ENCODE peak calls at places on chromosomes 1 and 21, in six cellular contexts. X is cardiac septum, O is gastrocnemius medialis, R is Daoy, H is A172, M is kidney tubule cell. L is an unnamed sample.

GRCh38 chr1:116259665-116260064 is 113.4 kb upstream of the ATP1A1 start:
- DNase-seq in X (no peak), O (no peak), R (no peak), H (no peak), M (peak), L (no peak)

GRCh38 chr1:2951856-2952255 is 69.4 kb upstream of the ACTRT2 start:
- DNase-seq in X (no peak), O (no peak), R (no peak), H (no peak), M (no peak), L (no peak)

GRCh38 chr1:78355646-78356045 is 135.1 kb upstream of the PTGFR start:
- DNase-seq in X (no peak), O (no peak), R (no peak), H (no peak), M (no peak), L (no peak)

GRCh38 chr1:19028110-19028509 is 71.6 kb upstream of the IFFO2 start:
- DNase-seq in X (no peak), O (no peak), R (no peak), H (no peak), M (peak), L (no peak)

GRCh38 chr1:224736619-224737352 is 120.7 kb downstream of the CNIH3 start:
- DNase-seq in X (no peak), O (peak), R (peak), H (no peak), M (no peak), L (peak)

GRCh38 chr1:230747886-230748800 is 955 bp downstream of the CAPN9 start:
- DNase-seq in X (no peak), O (no peak), R (no peak), H (no peak), M (no peak), L (no peak)

GRCh38 chr1:67342002-67342890 is 34.6 kb downstream of the IL12RB2 start:
- DNase-seq in X (no peak), O (no peak), R (no peak), H (no peak), M (no peak), L (no peak)

GRCh38 chr1:248521856-248522255 is 14.0 kb downstream of the OR2G6 start:
- DNase-seq in X (no peak), O (no peak), R (no peak), H (no peak), M (no peak), L (no peak)

GRCh38 chr1:35191429-35192055 is 1.4 kb downstream of the SFPQ start:
- DNase-seq in X (no peak), O (no peak), R (no peak), H (no peak), M (no peak), L (no peak)

GRCh38 chr1:73980324-73981040 is 217.5 kb downstream of the LRRIQ3 start:
- DNase-seq in X (no peak), O (no peak), R (no peak), H (peak), M (peak), L (no peak)

GRCh38 chr1:58928514-58928913 is 144.7 kb upstream of the JUN start:
- DNase-seq in X (no peak), O (no peak), R (no peak), H (no peak), M (no peak), L (no peak)

GRCh38 chr1:208054485-208054884 is 143.6 kb upstream of the CD34 start:
- DNase-seq in X (peak), O (no peak), R (no peak), H (peak), M (no peak), L (no peak)

GRCh38 chr1:155989242-155989991 is 11.1 kb upstream of the ARHGEF2 start:
- DNase-seq in X (peak), O (peak), R (peak), H (peak), M (peak), L (peak)

GRCh38 chr1:115478933-115479551 is 141.0 kb upstream of the NGF start:
- DNase-seq in X (peak), O (no peak), R (no peak), H (no peak), M (peak), L (no peak)

GRCh38 chr1:244945109-244945671 is 80.8 kb upstream of the HNRNPU start:
- DNase-seq in X (no peak), O (no peak), R (no peak), H (no peak), M (no peak), L (no peak)

GRCh38 chr1:61931587-61932279 is 189.5 kb downstream of the PATJ start:
- DNase-seq in X (no peak), O (no peak), R (no peak), H (no peak), M (no peak), L (peak)

GRCh38 chr1:90357980-90358379 is 359.1 kb downstream of the BARHL2 start:
- DNase-seq in X (no peak), O (no peak), R (peak), H (peak), M (peak), L (peak)

GRCh38 chr1:37175666-37176215 is 141.4 kb upstream of the GRIK3 start:
- DNase-seq in X (no peak), O (no peak), R (no peak), H (no peak), M (no peak), L (no peak)

GRCh38 chr21:46650476-46651098 is 15.1 kb downstream of the PRMT2 start:
- DNase-seq in X (no peak), O (no peak), R (no peak), H (no peak), M (no peak), L (no peak)

L was measured in mammary epithelial cell.